ENCODE peak calls at places on chromosomes 1 and 21, in ten cellular contexts. Y is nephron progenitor cell; G is AG04450; S is hepatic stellate cell; X is NCI-H446; U is hypothalamus; L is activated CD4-positive, alpha-beta T cell treated with anti-CD3 and anti-CD28 coated beads, Interleukin-2, amount 10 ng/mL, durations not matched to agents 7 days and 5 days; B is stimulated activated CD8-positive, alpha-beta memory T cell treated with anti-CD3 and anti-CD28 coated beads, Interleukin-15, amount 100 ng/mL, for 4 hours; O is SW 1271; Z is cardiac muscle cell. E is an unnamed sample.

GRCh38 chr1:59978026-59978425 is 51.5 kb upstream of the CYP2J2 start:
- DNase-seq in Y (no peak), G (no peak), S (no peak), X (no peak), U (no peak), L (no peak), B (no peak), O (no peak), Z (no peak), E (no peak)

GRCh38 chr1:162055062-162055461 is 14.4 kb upstream of the NOS1AP start:
- DNase-seq in Y (no peak), G (peak; percentile 49), S (peak; percentile 30), X (no peak), U (no peak), L (no peak), B (no peak), O (peak; percentile 49), Z (peak; percentile 81), E (no peak)

GRCh38 chr1:116256875-116257823 is 115.9 kb upstream of the ATP1A1 start:
- DNase-seq in Y (no peak), G (no peak), S (no peak), X (no peak), U (no peak), L (peak; percentile 10), B (no peak), O (no peak), Z (no peak), E (no peak)

GRCh38 chr1:2988256-2988655 is 33.0 kb upstream of the ACTRT2 start:
- DNase-seq in Y (no peak), G (no peak), S (no peak), X (no peak), U (no peak), L (no peak), B (no peak), O (no peak), Z (no peak), E (no peak)

GRCh38 chr1:217857061-217857460 is 225.9 kb downstream of the SPATA17 start:
- DNase-seq in Y (no peak), G (no peak), S (no peak), X (peak; percentile 97), U (no peak), L (no peak), B (no peak), O (no peak), Z (peak; percentile 6), E (no peak)

GRCh38 chr1:107451735-107452134 is 310.9 kb downstream of the NTNG1 start:
- DNase-seq in Y (no peak), G (no peak), S (no peak), X (no peak), U (no peak), L (no peak), B (no peak), O (no peak), Z (no peak), E (no peak)

GRCh38 chr1:184379111-184379752 is 7.6 kb upstream of the C1orf21 start:
- DNase-seq in Y (no peak), G (no peak), S (no peak), X (no peak), U (no peak), L (no peak), B (no peak), O (no peak), Z (no peak), E (no peak)

GRCh38 chr1:182408435-182409070 is 8.1 kb upstream of the TEDDM1 start:
- DNase-seq in Y (no peak), G (no peak), S (no peak), X (no peak), U (no peak), L (no peak), B (no peak), O (no peak), Z (no peak), E (no peak)

GRCh38 chr21:45947716-45948255 is 33.8 kb upstream of the COL6A1 start:
- DNase-seq in Y (no peak), G (no peak), S (no peak), X (no peak), U (no peak), L (no peak), B (no peak), O (no peak), Z (no peak), E (no peak)

GRCh38 chr1:186571771-186572170 is 108.5 kb downstream of the PTGS2 start:
- DNase-seq in Y (no peak), G (no peak), S (no peak), X (no peak), U (no peak), L (no peak), B (no peak), O (no peak), Z (no peak), E (no peak)

GRCh38 chr1:163047951-163048659 is 21.1 kb upstream of the RGS4 start:
- DNase-seq in Y (no peak), G (no peak), S (no peak), X (no peak), U (no peak), L (no peak), B (no peak), O (no peak), Z (no peak), E (no peak)

GRCh38 chr21:42414928-42415769 is 11.4 kb downstream of the UBASH3A start:
- DNase-seq in Y (no peak), G (no peak), S (no peak), X (no peak), U (no peak), L (peak; percentile 84), B (peak; percentile 80), O (no peak), Z (peak; percentile 61), E (no peak)

GRCh38 chr1:160209041-160209655 is 4.0 kb downstream of the PEA15 start:
- DNase-seq in Y (no peak), G (no peak), S (no peak), X (no peak), U (no peak), L (no peak), B (no peak), O (no peak), Z (no peak), E (no peak)

GRCh38 chr1:173253046-173253445 is 45.9 kb upstream of the TNFSF4 start:
- DNase-seq in Y (no peak), G (peak; percentile 10), S (peak; percentile 33), X (no peak), U (no peak), L (no peak), B (no peak), O (no peak), Z (peak; percentile 52), E (no peak)

GRCh38 chr1:38735651-38736161 is 123.9 kb downstream of the RRAGC start:
- DNase-seq in Y (no peak), G (no peak), S (peak; percentile 62), X (no peak), U (no peak), L (no peak), B (no peak), O (no peak), Z (peak; percentile 79), E (no peak)

GRCh38 chr1:216523449-216524190 is 100.4 kb upstream of the USH2A start:
- DNase-seq in Y (no peak), G (peak; percentile 66), S (no peak), X (no peak), U (no peak), L (no peak), B (no peak), O (no peak), Z (peak; percentile 26), E (no peak)

GRCh38 chr1:10608690-10609089 is 133.9 kb downstream of the PEX14 start:
- DNase-seq in Y (no peak), G (no peak), S (no peak), X (no peak), U (no peak), L (no peak), B (no peak), O (no peak), Z (no peak), E (no peak)

GRCh38 chr1:157540160-157540748 is 12.1 kb downstream of the FCRL5 start:
- DNase-seq in Y (no peak), G (no peak), S (no peak), X (no peak), U (no peak), L (no peak), B (no peak), O (no peak), Z (no peak), E (no peak)

GRCh38 chr1:37123266-37123665 is 89.0 kb upstream of the GRIK3 start:
- DNase-seq in Y (peak; percentile 28), G (no peak), S (no peak), X (no peak), U (no peak), L (no peak), B (no peak), O (no peak), Z (no peak), E (no peak)

E was measured in esophagus squamous epithelium.